ENCODE peak calls at places on chromosomes 7 and 10, in nine cellular contexts. One of them, this sample, is unnamed.

GRCh38 chr10:34709637-34710390 is 105.3 kb downstream of the PARD3 start:
- DNase-seq in lower leg skin: no peak
- DNase-seq in mucosa of gallbladder: no peak
- DNase-seq in transverse colon: no peak
- DNase-seq in H9: no peak
- DNase-seq in naive thymus-derived CD4-positive, alpha-beta T cell: no peak
- DNase-seq in activated naive CD4-positive, alpha-beta T cell treated with anti-CD3 and anti-CD28 coated beads for 36 hours: no peak
- DNase-seq in caudate nucleus: no peak
- DNase-seq in Daoy: no peak
- DNase-seq in this sample: no peak

GRCh38 chr10:44968887-44969400 is 9.3 kb downstream of the RASSF4 start:
- DNase-seq in lower leg skin: no peak
- DNase-seq in mucosa of gallbladder: no peak
- DNase-seq in transverse colon: no peak
- DNase-seq in H9: no peak
- DNase-seq in naive thymus-derived CD4-positive, alpha-beta T cell: no peak
- DNase-seq in activated naive CD4-positive, alpha-beta T cell treated with anti-CD3 and anti-CD28 coated beads for 36 hours: no peak
- DNase-seq in caudate nucleus: no peak
- DNase-seq in Daoy: no peak
- DNase-seq in this sample: no peak

GRCh38 chr7:139738101-139738489 is 39.7 kb downstream of the HIPK2 start:
- DNase-seq in lower leg skin: no peak
- DNase-seq in mucosa of gallbladder: no peak
- DNase-seq in transverse colon: no peak
- DNase-seq in H9: no peak
- DNase-seq in naive thymus-derived CD4-positive, alpha-beta T cell: no peak
- DNase-seq in activated naive CD4-positive, alpha-beta T cell treated with anti-CD3 and anti-CD28 coated beads for 36 hours: no peak
- DNase-seq in caudate nucleus: peak
- DNase-seq in Daoy: no peak
- DNase-seq in this sample: no peak

GRCh38 chr7:68684246-68684850 is 913.9 kb upstream of the AUTS2 start:
- DNase-seq in lower leg skin: no peak
- DNase-seq in mucosa of gallbladder: no peak
- DNase-seq in transverse colon: no peak
- DNase-seq in H9: no peak
- DNase-seq in naive thymus-derived CD4-positive, alpha-beta T cell: no peak
- DNase-seq in activated naive CD4-positive, alpha-beta T cell treated with anti-CD3 and anti-CD28 coated beads for 36 hours: no peak
- DNase-seq in caudate nucleus: peak
- DNase-seq in Daoy: no peak
- DNase-seq in this sample: no peak

GRCh38 chr10:76324283-76324682 is 892.9 kb downstream of the LRMDA start:
- DNase-seq in lower leg skin: peak
- DNase-seq in mucosa of gallbladder: no peak
- DNase-seq in transverse colon: peak
- DNase-seq in H9: no peak
- DNase-seq in naive thymus-derived CD4-positive, alpha-beta T cell: no peak
- DNase-seq in activated naive CD4-positive, alpha-beta T cell treated with anti-CD3 and anti-CD28 coated beads for 36 hours: no peak
- DNase-seq in caudate nucleus: no peak
- DNase-seq in Daoy: no peak
- DNase-seq in this sample: no peak

GRCh38 chr7:30752979-30753378 is 1.0 kb downstream of the INMT start:
- DNase-seq in lower leg skin: no peak
- DNase-seq in mucosa of gallbladder: peak
- DNase-seq in transverse colon: peak
- DNase-seq in H9: no peak
- DNase-seq in naive thymus-derived CD4-positive, alpha-beta T cell: no peak
- DNase-seq in activated naive CD4-positive, alpha-beta T cell treated with anti-CD3 and anti-CD28 coated beads for 36 hours: no peak
- DNase-seq in caudate nucleus: no peak
- DNase-seq in Daoy: no peak
- DNase-seq in this sample: no peak

GRCh38 chr7:36226151-36226550 is 73.1 kb downstream of the EEPD1 start:
- DNase-seq in lower leg skin: no peak
- DNase-seq in mucosa of gallbladder: no peak
- DNase-seq in transverse colon: no peak
- DNase-seq in H9: no peak
- DNase-seq in naive thymus-derived CD4-positive, alpha-beta T cell: no peak
- DNase-seq in activated naive CD4-positive, alpha-beta T cell treated with anti-CD3 and anti-CD28 coated beads for 36 hours: no peak
- DNase-seq in caudate nucleus: no peak
- DNase-seq in Daoy: no peak
- DNase-seq in this sample: no peak

GRCh38 chr7:148242271-148242801 is 348.2 kb upstream of the C7orf33 start:
- DNase-seq in lower leg skin: peak
- DNase-seq in mucosa of gallbladder: peak
- DNase-seq in transverse colon: peak
- DNase-seq in H9: peak
- DNase-seq in naive thymus-derived CD4-positive, alpha-beta T cell: no peak
- DNase-seq in activated naive CD4-positive, alpha-beta T cell treated with anti-CD3 and anti-CD28 coated beads for 36 hours: peak
- DNase-seq in caudate nucleus: peak
- DNase-seq in Daoy: peak
- DNase-seq in this sample: no peak

GRCh38 chr7:99456288-99456687 is 9.7 kb downstream of the ATP5MF start:
- DNase-seq in lower leg skin: no peak
- DNase-seq in mucosa of gallbladder: no peak
- DNase-seq in transverse colon: no peak
- DNase-seq in H9: no peak
- DNase-seq in naive thymus-derived CD4-positive, alpha-beta T cell: no peak
- DNase-seq in activated naive CD4-positive, alpha-beta T cell treated with anti-CD3 and anti-CD28 coated beads for 36 hours: no peak
- DNase-seq in caudate nucleus: peak
- DNase-seq in Daoy: no peak
- DNase-seq in this sample: no peak

GRCh38 chr10:101775273-101776131 is at the start of gene FGF8:
- DNase-seq in lower leg skin: no peak
- DNase-seq in mucosa of gallbladder: no peak
- DNase-seq in transverse colon: no peak
- DNase-seq in H9: no peak
- DNase-seq in naive thymus-derived CD4-positive, alpha-beta T cell: no peak
- DNase-seq in activated naive CD4-positive, alpha-beta T cell treated with anti-CD3 and anti-CD28 coated beads for 36 hours: no peak
- DNase-seq in caudate nucleus: no peak
- DNase-seq in Daoy: no peak
- DNase-seq in this sample: no peak

This sample was measured in T follicular helper cell.